ENCODE peak calls at places on chromosomes 6 and 20, in five cellular contexts. Q is BJ; U is stimulated activated CD8-positive, alpha-beta memory T cell treated with anti-CD3 and anti-CD28 coated beads, Interleukin-2, amount 100 ng/mL, for 1 hour; P is lower lobe of right lung; S is HTR-8/SVneo. E is an unnamed sample.

GRCh38 chr6:15553031-15553430 is 109.8 kb downstream of the DTNBP1 start:
- DNase-seq in Q (no peak), U (no peak), P (no peak), S (no peak), E (no peak)

GRCh38 chr20:49216991-49217578 is 2.1 kb upstream of the DDX27 start:
- DNase-seq in Q (peak), U (peak), P (peak), S (peak), E (peak)

GRCh38 chr6:154614101-154614500 is 103.6 kb upstream of the CNKSR3 start:
- DNase-seq in Q (no peak), U (no peak), P (no peak), S (no peak), E (no peak)

GRCh38 chr6:33869121-33869520 is 65.3 kb upstream of the MLN start:
- DNase-seq in Q (no peak), U (no peak), P (peak), S (no peak), E (no peak)

GRCh38 chr6:14450133-14451040 is 332.8 kb downstream of the CD83 start:
- DNase-seq in Q (no peak), U (no peak), P (no peak), S (no peak), E (no peak)

GRCh38 chr6:98958791-98959190 is 11.0 kb upstream of the FBXL4 start:
- DNase-seq in Q (no peak), U (no peak), P (no peak), S (no peak), E (no peak)

GRCh38 chr6:154447929-154448328 is 62.6 kb downstream of the CNKSR3 start:
- DNase-seq in Q (no peak), U (no peak), P (no peak), S (no peak), E (no peak)

GRCh38 chr6:7974932-7975763 is 64.6 kb upstream of the TXNDC5 start:
- DNase-seq in Q (peak), U (no peak), P (peak), S (peak), E (peak)

GRCh38 chr20:23152308-23152892 is 66.3 kb upstream of the CD93 start:
- DNase-seq in Q (peak), U (no peak), P (no peak), S (no peak), E (no peak)

GRCh38 chr6:298233-299049 is 6.2 kb downstream of the DUSP22 start:
- DNase-seq in Q (no peak), U (no peak), P (no peak), S (no peak), E (no peak)

GRCh38 chr20:33232486-33233072 is 3.2 kb upstream of the BPIFA1 start:
- DNase-seq in Q (no peak), U (no peak), P (peak), S (no peak), E (no peak)

GRCh38 chr6:135121426-135121825 is 59.7 kb upstream of the MYB start:
- DNase-seq in Q (no peak), U (no peak), P (no peak), S (no peak), E (no peak)

GRCh38 chr20:23776067-23776771 is 25.5 kb upstream of the CST1 start:
- DNase-seq in Q (no peak), U (no peak), P (no peak), S (no peak), E (no peak)

GRCh38 chr6:110255356-110255755 is 75.1 kb downstream of the CDC40 start:
- DNase-seq in Q (no peak), U (no peak), P (no peak), S (peak), E (no peak)

GRCh38 chr6:56036911-56037310 is 161.5 kb upstream of the BMP5 start:
- DNase-seq in Q (no peak), U (no peak), P (no peak), S (no peak), E (no peak)

GRCh38 chr6:22067127-22067526 is 229.7 kb downstream of the PRL start:
- DNase-seq in Q (no peak), U (no peak), P (no peak), S (no peak), E (no peak)

GRCh38 chr6:165834613-165835259 is 171.7 kb upstream of the PDE10A start:
- DNase-seq in Q (no peak), U (no peak), P (peak), S (no peak), E (peak)

GRCh38 chr6:41256383-41256782 is 28.2 kb downstream of the TREML4 start:
- DNase-seq in Q (no peak), U (no peak), P (no peak), S (no peak), E (no peak)

GRCh38 chr20:5470458-5470857 is 153.7 kb upstream of the PROKR2 start:
- DNase-seq in Q (no peak), U (no peak), P (no peak), S (no peak), E (no peak)

GRCh38 chr6:108655840-108656650 is 95.3 kb downstream of the FOXO3 start:
- DNase-seq in Q (peak), U (no peak), P (no peak), S (no peak), E (no peak)

GRCh38 chr6:4401408-4402367 is 266.3 kb upstream of the ECI2 start:
- DNase-seq in Q (no peak), U (no peak), P (no peak), S (no peak), E (no peak)

GRCh38 chr6:153588328-153588727 is 450.7 kb upstream of the OPRM1 start:
- DNase-seq in Q (no peak), U (no peak), P (no peak), S (no peak), E (no peak)

GRCh38 chr6:48134246-48134645 is 23.2 kb upstream of the PTCHD4 start:
- DNase-seq in Q (no peak), U (no peak), P (no peak), S (no peak), E (no peak)

GRCh38 chr20:59248031-59248684 is 52.3 kb upstream of the EDN3 start:
- DNase-seq in Q (no peak), U (no peak), P (no peak), S (no peak), E (no peak)

GRCh38 chr20:41426361-41426900 is 59.8 kb upstream of the EMILIN3 start:
- DNase-seq in Q (no peak), U (no peak), P (no peak), S (no peak), E (no peak)

GRCh38 chr6:13287104-13287503 is 41.2 kb downstream of the TBC1D7 start:
- DNase-seq in Q (no peak), U (no peak), P (no peak), S (no peak), E (no peak)

GRCh38 chr6:165662041-165662491 is 975 bp downstream of the PDE10A start:
- DNase-seq in Q (no peak), U (no peak), P (no peak), S (no peak), E (no peak)

GRCh38 chr20:25282796-25283195 is 34.9 kb downstream of the PYGB start:
- DNase-seq in Q (no peak), U (no peak), P (peak), S (no peak), E (no peak)

GRCh38 chr6:108720798-108721197 is 127.4 kb upstream of the ARMC2 start:
- DNase-seq in Q (no peak), U (no peak), P (no peak), S (no peak), E (no peak)

GRCh38 chr6:39892490-39893129 is 41.7 kb downstream of the MOCS1 start:
- DNase-seq in Q (no peak), U (no peak), P (peak), S (peak), E (peak)

GRCh38 chr6:85797993-85798392 is 155.3 kb upstream of the SYNCRIP start:
- DNase-seq in Q (no peak), U (no peak), P (no peak), S (no peak), E (peak)

GRCh38 chr6:43171284-43172126 is 436 bp downstream of the SRF start:
- DNase-seq in Q (no peak), U (no peak), P (no peak), S (no peak), E (no peak)

GRCh38 chr20:8305449-8305978 is 173.4 kb downstream of the PLCB1 start:
- DNase-seq in Q (no peak), U (peak), P (peak), S (no peak), E (peak)

E was measured in mucosa of descending colon.